ENCODE peak calls at places on chromosomes 6 and 20, in eight cellular contexts. V is PC-9, A is cardiac muscle cell, U is ovary, Y is fibroblast of mammary gland, T is stomach, X is prostate gland, P is kidney. H is an unnamed sample.

GRCh38 chr6:68008445-68008844 is 626.6 kb upstream of the ADGRB3 start:
- DNase-seq in A (no peak), U (no peak), X (no peak), T (no peak), P (no peak), Y (peak; percentile 15), V (no peak), H (peak; percentile 19)

GRCh38 chr20:9185511-9185910 is 116.6 kb downstream of the PLCB4 start:
- DNase-seq in V (no peak), A (no peak), P (no peak), T (no peak), U (no peak), X (no peak), Y (peak; percentile 48), H (peak; percentile 35)

GRCh38 chr20:46631874-46632446 is 19.3 kb downstream of the SLC13A3 start:
- DNase-seq in P (no peak), V (no peak), A (no peak), X (no peak), T (no peak), U (no peak), Y (no peak), H (no peak)

GRCh38 chr6:118284736-118285360 is 263.2 kb upstream of the PLN start:
- DNase-seq in V (no peak), X (no peak), U (no peak), T (no peak), Y (peak; percentile 35), P (no peak), A (no peak), H (no peak)

GRCh38 chr20:2693996-2694471 is 1.5 kb downstream of the EBF4 start:
- DNase-seq in X (no peak), V (no peak), Y (no peak), P (no peak), T (peak; percentile 23), U (peak; percentile 38), A (no peak), H (no peak)

GRCh38 chr6:6834356-6835342 is 246.1 kb downstream of the LY86 start:
- DNase-seq in Y (peak; percentile 20), A (peak; percentile 52), U (no peak), X (no peak), V (no peak), P (no peak), T (no peak), H (no peak)

GRCh38 chr20:21325296-21325695 is 22.2 kb downstream of the XRN2 start:
- DNase-seq in A (no peak), X (no peak), P (no peak), U (no peak), V (no peak), T (no peak), Y (no peak), H (no peak)

GRCh38 chr6:29907637-29908340 is 34.5 kb upstream of the HLA-A start:
- DNase-seq in V (no peak), X (no peak), A (no peak), P (no peak), Y (no peak), U (no peak), T (no peak), H (no peak)

GRCh38 chr20:58017237-58017969 is 211.1 kb downstream of the ANKRD60 start:
- DNase-seq in U (no peak), P (peak; percentile 76), T (peak; percentile 39), V (peak; percentile 95), Y (no peak), X (peak; percentile 96), A (no peak), H (peak; percentile 81)

GRCh38 chr6:118252474-118252873 is 295.6 kb upstream of the PLN start:
- DNase-seq in X (no peak), A (no peak), Y (no peak), P (no peak), T (no peak), V (no peak), U (no peak), H (no peak)

GRCh38 chr6:143192766-143193165 is 132.1 kb downstream of the AIG1 start:
- DNase-seq in P (no peak), U (no peak), V (no peak), X (no peak), Y (no peak), A (no peak), T (no peak), H (no peak)

GRCh38 chr6:73354389-73354651 is 244 bp upstream of the DPPA5 start:
- DNase-seq in Y (no peak), P (no peak), U (no peak), T (no peak), V (no peak), A (no peak), X (no peak), H (no peak)

DNA sequence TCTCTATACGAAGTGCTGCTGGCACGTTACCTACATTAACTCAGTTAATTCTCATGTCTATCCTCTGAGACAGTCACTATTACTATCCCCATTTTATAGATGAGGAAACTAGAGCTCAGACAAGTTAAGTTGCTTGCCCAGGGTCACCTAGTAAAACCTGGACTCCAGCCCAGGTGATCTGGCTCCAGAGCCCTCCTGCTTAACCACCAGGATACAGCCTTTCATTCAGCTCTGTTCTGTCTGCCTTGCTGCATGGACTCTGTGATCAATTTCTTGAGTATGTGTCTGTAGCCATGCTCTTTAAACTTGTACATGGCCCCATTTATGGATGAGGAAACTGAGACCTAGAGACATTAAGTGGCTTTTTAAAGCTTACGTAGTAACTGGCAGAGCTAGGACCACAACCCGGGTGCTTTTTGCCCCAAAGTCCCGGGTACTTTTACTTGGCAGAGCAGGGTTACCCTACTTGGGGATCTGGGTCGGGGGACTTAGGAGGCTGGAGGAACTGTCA is 4.7 kb downstream of the CDKN1A start:
- DNase-seq in U (no peak), A (no peak), Y (no peak), X (no peak), T (peak; percentile 45), P (no peak), V (no peak), H (no peak)
- H3K4me3 ChIP-seq in U (no peak overlapping the region), A (no peak overlapping the region), Y (no peak overlapping the region), X (no peak overlapping the region), T (no peak overlapping the region), P (no peak overlapping the region), V (no peak overlapping the region), H (peak overlapping the region; percentile 88)

GRCh38 chr6:107794771-107795170 is 29.3 kb downstream of the SCML4 start:
- DNase-seq in T (no peak), Y (no peak), A (no peak), V (no peak), U (no peak), P (no peak), X (no peak), H (no peak)
- TF ChIP-seq CTCF in T (no peak), Y (no peak), A (no peak), V (no peak), U (no peak), P (no peak), X (no peak), H (no peak)

DNA sequence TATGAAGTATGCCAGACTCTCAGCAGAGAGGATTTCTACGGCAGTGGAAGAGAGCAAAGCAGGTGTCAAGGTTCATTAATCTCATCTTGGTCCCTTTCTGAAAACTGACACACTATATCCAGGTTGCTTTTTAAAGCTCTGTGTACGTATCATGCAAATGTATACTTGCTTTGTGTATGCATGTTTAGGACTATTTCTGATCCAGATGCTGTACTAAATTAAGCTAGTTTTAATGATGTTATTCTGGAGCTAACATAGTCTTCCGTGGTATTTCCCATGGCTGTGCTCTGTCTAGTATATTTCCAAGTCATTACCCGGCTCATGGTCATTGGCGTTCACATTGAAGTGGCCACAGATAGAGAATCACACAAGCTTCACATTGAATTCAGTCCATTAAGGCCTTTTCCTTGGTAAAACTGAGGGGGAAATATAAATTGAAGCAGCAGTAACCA is 59.1 kb upstream of the SNX9 start:
- DNase-seq in Y (no peak), P (no peak), V (no peak), T (no peak), U (no peak), A (no peak), X (no peak), H (no peak)
- H3K4me3 ChIP-seq in Y (no peak overlapping the region), P (no peak overlapping the region), V (peak overlapping the region; percentile 6), T (no peak overlapping the region), U (no peak overlapping the region), A (no peak overlapping the region), X (no peak overlapping the region), H (no peak overlapping the region)

DNA sequence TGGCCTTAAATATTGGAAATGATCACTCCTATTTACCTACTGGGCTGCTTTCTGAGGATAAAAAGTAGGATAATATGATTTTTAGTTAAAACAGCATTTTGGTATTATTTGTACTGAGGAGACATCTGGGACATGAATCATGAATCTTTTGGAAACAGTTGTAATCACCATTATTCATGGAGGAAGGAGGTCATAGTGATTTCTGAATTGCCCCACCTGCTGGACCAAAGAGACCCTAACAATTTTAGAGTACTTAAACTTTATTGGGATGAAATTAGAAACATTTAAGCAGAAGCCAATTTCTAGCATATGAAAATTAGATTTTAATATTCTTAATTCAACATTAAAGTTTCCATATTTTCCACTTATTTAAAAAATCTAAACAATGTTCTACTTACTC is 108.4 kb upstream of the SIM1 start:
- DNase-seq in T (no peak), X (no peak), V (no peak), P (no peak), A (peak; percentile 8), Y (peak; percentile 78), U (no peak), H (peak; percentile 80)
- TF ChIP-seq CTCF in T (no peak), X (no peak), V (peak; percentile 53), P (no peak), A (peak; percentile 45), Y (peak; percentile 63), U (no peak), H (peak; percentile 22)

DNA sequence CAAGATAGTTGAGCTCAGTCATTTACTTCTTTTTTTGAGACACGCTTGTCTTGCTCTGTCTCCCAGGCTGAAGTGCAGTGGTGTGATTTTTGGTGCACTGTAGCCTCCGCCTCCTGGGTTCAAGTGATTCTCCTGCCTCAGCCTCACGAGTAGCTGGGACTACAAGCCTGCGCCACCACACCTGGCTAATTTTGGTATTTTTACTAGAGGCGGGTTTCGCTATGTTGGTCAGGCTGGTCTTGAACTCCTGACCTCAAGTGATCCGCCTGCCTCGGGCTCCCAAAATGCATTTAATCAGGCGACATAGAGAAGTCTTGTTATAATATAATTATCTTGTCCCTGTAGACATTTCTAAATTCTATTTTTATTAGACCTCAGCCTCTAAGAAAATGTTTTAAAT is 6.1 kb downstream of the AMD1 start:
- DNase-seq in Y (no peak), P (no peak), X (no peak), T (no peak), A (no peak), V (no peak), U (no peak), H (no peak)
- H3K4me3 ChIP-seq in Y (no peak overlapping the region), P (no peak overlapping the region), X (peak overlapping the region; percentile 91), T (no peak overlapping the region), A (no peak overlapping the region), V (no peak overlapping the region), U (no peak overlapping the region), H (no peak overlapping the region)

H was measured in foreskin fibroblast.